ENCODE peak calls at places on chromosomes 5 and 9, in seven cellular contexts. One of them, this sample, is unnamed.

GRCh38 chr5:133994990-133995333 is 9.8 kb downstream of the VDAC1 start:
- DNase-seq in PC-3: no peak
- DNase-seq in tibial artery: no peak
- DNase-seq in NB4: no peak
- DNase-seq in Peyer's patch: no peak
- DNase-seq in pancreas: no peak
- DNase-seq in bronchial epithelial cell: no peak
- DNase-seq in this sample: no peak

GRCh38 chr5:9451017-9451416 is 94.9 kb downstream of the SEMA5A start:
- DNase-seq in pancreas: no peak
- DNase-seq in Peyer's patch: no peak
- DNase-seq in tibial artery: no peak
- DNase-seq in PC-3: no peak
- DNase-seq in bronchial epithelial cell: no peak
- DNase-seq in NB4: no peak
- DNase-seq in this sample: no peak

GRCh38 chr5:73740274-73740790 is 114.3 kb downstream of the ARHGEF28 start:
- DNase-seq in NB4: no peak
- DNase-seq in bronchial epithelial cell: no peak
- DNase-seq in PC-3: no peak
- DNase-seq in Peyer's patch: no peak
- DNase-seq in tibial artery: no peak
- DNase-seq in pancreas: no peak
- DNase-seq in this sample: no peak

GRCh38 chr5:23257656-23258055 is 249.8 kb upstream of the PRDM9 start:
- DNase-seq in bronchial epithelial cell: peak
- DNase-seq in tibial artery: no peak
- DNase-seq in PC-3: peak
- DNase-seq in pancreas: no peak
- DNase-seq in Peyer's patch: no peak
- DNase-seq in NB4: no peak
- DNase-seq in this sample: peak

GRCh38 chr9:95670122-95670521 is 153.4 kb upstream of the PTCH1 start:
- DNase-seq in NB4: no peak
- DNase-seq in bronchial epithelial cell: no peak
- DNase-seq in pancreas: no peak
- DNase-seq in tibial artery: no peak
- DNase-seq in PC-3: no peak
- DNase-seq in Peyer's patch: no peak
- DNase-seq in this sample: no peak

GRCh38 chr5:32760091-32760509 is 49.0 kb downstream of the NPR3 start:
- DNase-seq in Peyer's patch: no peak
- DNase-seq in NB4: peak
- DNase-seq in pancreas: no peak
- DNase-seq in tibial artery: no peak
- DNase-seq in bronchial epithelial cell: peak
- DNase-seq in PC-3: peak
- DNase-seq in this sample: peak

GRCh38 chr9:82682431-82682830 is 380.5 kb downstream of the RASEF start:
- DNase-seq in NB4: no peak
- DNase-seq in bronchial epithelial cell: no peak
- DNase-seq in Peyer's patch: no peak
- DNase-seq in PC-3: no peak
- DNase-seq in tibial artery: no peak
- DNase-seq in pancreas: no peak
- DNase-seq in this sample: no peak

GRCh38 chr5:177542816-177543472 is 11.4 kb downstream of the FAM193B start:
- DNase-seq in Peyer's patch: no peak
- DNase-seq in pancreas: no peak
- DNase-seq in PC-3: no peak
- DNase-seq in bronchial epithelial cell: no peak
- DNase-seq in tibial artery: no peak
- DNase-seq in NB4: no peak
- DNase-seq in this sample: no peak

GRCh38 chr9:128068656-128069221 is 707 bp downstream of the SLC25A25 start:
- DNase-seq in PC-3: no peak
- DNase-seq in pancreas: no peak
- DNase-seq in bronchial epithelial cell: no peak
- DNase-seq in tibial artery: no peak
- DNase-seq in NB4: peak
- DNase-seq in Peyer's patch: no peak
- DNase-seq in this sample: no peak

GRCh38 chr9:77944556-77945261 is 86.9 kb downstream of the GNAQ start:
- DNase-seq in pancreas: no peak
- DNase-seq in Peyer's patch: no peak
- DNase-seq in tibial artery: no peak
- DNase-seq in bronchial epithelial cell: no peak
- DNase-seq in PC-3: no peak
- DNase-seq in NB4: peak
- DNase-seq in this sample: no peak

GRCh38 chr5:16844952-16845351 is 91.1 kb downstream of the MYO10 start:
- DNase-seq in tibial artery: no peak
- DNase-seq in Peyer's patch: no peak
- DNase-seq in NB4: no peak
- DNase-seq in pancreas: no peak
- DNase-seq in bronchial epithelial cell: no peak
- DNase-seq in PC-3: peak
- DNase-seq in this sample: peak
- TF ChIP-seq CTCF in tibial artery: no peak
- TF ChIP-seq CTCF in Peyer's patch: no peak
- TF ChIP-seq CTCF in NB4: no peak
- TF ChIP-seq CTCF in pancreas: no peak
- TF ChIP-seq CTCF in bronchial epithelial cell: peak
- TF ChIP-seq CTCF in PC-3: peak
- TF ChIP-seq CTCF in this sample: peak

DNA sequence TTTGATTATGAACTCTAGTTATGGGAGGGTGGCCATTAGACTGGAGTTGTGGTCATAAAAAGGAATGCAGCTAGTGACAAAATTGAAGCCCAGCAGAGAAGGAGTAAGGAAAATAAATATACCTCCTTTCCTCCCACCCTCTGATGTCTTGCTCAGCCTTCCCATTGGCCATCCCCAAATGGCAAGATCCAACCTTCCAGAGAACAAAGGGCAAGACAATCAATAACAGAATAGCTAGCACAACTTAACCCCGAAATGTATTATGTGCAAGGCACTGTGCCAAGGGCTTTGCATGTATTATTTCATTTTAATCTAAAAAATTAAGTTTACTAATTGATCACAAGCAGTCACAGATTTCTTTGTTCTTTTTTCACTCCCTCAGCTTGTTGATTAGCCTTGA is 3.6 kb downstream of the ITGA1 start:
- DNase-seq in Peyer's patch: no peak
- DNase-seq in NB4: no peak
- DNase-seq in tibial artery: no peak
- DNase-seq in bronchial epithelial cell: no peak
- DNase-seq in pancreas: no peak
- DNase-seq in PC-3: no peak
- DNase-seq in this sample: no peak
- H3K4me3 ChIP-seq in Peyer's patch: no peak
- H3K4me3 ChIP-seq in NB4: no peak
- H3K4me3 ChIP-seq in tibial artery: peak
- H3K4me3 ChIP-seq in bronchial epithelial cell: no peak
- H3K4me3 ChIP-seq in pancreas: no peak
- H3K4me3 ChIP-seq in PC-3: no peak
- H3K4me3 ChIP-seq in this sample: no peak

DNA sequence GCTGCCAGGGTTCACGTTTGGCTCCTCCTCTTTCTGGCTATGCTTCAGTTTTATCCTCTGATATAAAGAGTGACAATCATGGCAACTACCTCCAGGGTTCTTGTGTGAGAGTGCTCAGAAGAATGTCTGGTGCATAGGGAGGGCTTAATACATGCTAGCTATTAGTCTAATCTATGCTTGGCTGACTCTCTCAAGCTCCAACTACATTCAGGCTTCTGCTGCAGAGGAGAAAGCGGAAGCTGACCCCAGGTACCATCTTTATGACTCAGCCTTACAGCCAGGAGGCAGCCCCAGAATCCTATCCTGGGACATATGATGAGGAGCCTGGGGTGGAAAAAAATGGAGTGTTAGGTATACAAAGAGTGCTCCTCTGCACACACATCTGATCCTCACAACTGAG is 32.1 kb upstream of the RASGRF2 start:
- DNase-seq in tibial artery: no peak
- DNase-seq in NB4: no peak
- DNase-seq in pancreas: no peak
- DNase-seq in PC-3: no peak
- DNase-seq in bronchial epithelial cell: no peak
- DNase-seq in Peyer's patch: no peak
- DNase-seq in this sample: no peak
- TF ChIP-seq CTCF in tibial artery: no peak
- TF ChIP-seq CTCF in NB4: no peak
- TF ChIP-seq CTCF in pancreas: no peak
- TF ChIP-seq CTCF in PC-3: no peak
- TF ChIP-seq CTCF in bronchial epithelial cell: no peak
- TF ChIP-seq CTCF in Peyer's patch: no peak
- TF ChIP-seq CTCF in this sample: no peak

GRCh38 chr5:89728134-89728533 is 681.4 kb downstream of the CETN3 start:
- DNase-seq in tibial artery: no peak
- DNase-seq in bronchial epithelial cell: no peak
- DNase-seq in PC-3: no peak
- DNase-seq in NB4: no peak
- DNase-seq in pancreas: no peak
- DNase-seq in Peyer's patch: no peak
- DNase-seq in this sample: no peak

GRCh38 chr5:89735108-89735507 is 674.4 kb downstream of the CETN3 start:
- DNase-seq in Peyer's patch: no peak
- DNase-seq in PC-3: no peak
- DNase-seq in NB4: no peak
- DNase-seq in pancreas: no peak
- DNase-seq in tibial artery: no peak
- DNase-seq in bronchial epithelial cell: peak
- DNase-seq in this sample: peak

GRCh38 chr5:89729623-89730390 is 679.7 kb downstream of the CETN3 start:
- DNase-seq in Peyer's patch: no peak
- DNase-seq in NB4: no peak
- DNase-seq in PC-3: peak
- DNase-seq in tibial artery: no peak
- DNase-seq in bronchial epithelial cell: peak
- DNase-seq in pancreas: no peak
- DNase-seq in this sample: peak

GRCh38 chr5:89728750-89729149 is 680.8 kb downstream of the CETN3 start:
- DNase-seq in tibial artery: peak
- DNase-seq in bronchial epithelial cell: no peak
- DNase-seq in NB4: no peak
- DNase-seq in PC-3: no peak
- DNase-seq in pancreas: peak
- DNase-seq in Peyer's patch: no peak
- DNase-seq in this sample: no peak

GRCh38 chr5:89733772-89734171 is 675.8 kb downstream of the CETN3 start:
- DNase-seq in Peyer's patch: no peak
- DNase-seq in tibial artery: no peak
- DNase-seq in NB4: no peak
- DNase-seq in bronchial epithelial cell: no peak
- DNase-seq in PC-3: no peak
- DNase-seq in pancreas: no peak
- DNase-seq in this sample: no peak
- H3K4me3 ChIP-seq in Peyer's patch: no peak
- H3K4me3 ChIP-seq in tibial artery: no peak
- H3K4me3 ChIP-seq in NB4: no peak
- H3K4me3 ChIP-seq in bronchial epithelial cell: no peak
- H3K4me3 ChIP-seq in PC-3: no peak
- H3K4me3 ChIP-seq in pancreas: no peak
- H3K4me3 ChIP-seq in this sample: no peak

GRCh38 chr5:79107020-79107796 is 4.4 kb upstream of the BHMT start:
- DNase-seq in NB4: peak
- DNase-seq in Peyer's patch: no peak
- DNase-seq in PC-3: peak
- DNase-seq in tibial artery: no peak
- DNase-seq in bronchial epithelial cell: no peak
- DNase-seq in pancreas: peak
- DNase-seq in this sample: no peak

GRCh38 chr5:79111960-79112702 is 522 bp downstream of the BHMT start:
- DNase-seq in NB4: no peak
- DNase-seq in bronchial epithelial cell: no peak
- DNase-seq in Peyer's patch: no peak
- DNase-seq in PC-3: no peak
- DNase-seq in tibial artery: no peak
- DNase-seq in pancreas: no peak
- DNase-seq in this sample: no peak

GRCh38 chr5:79108792-79109191 is 2.8 kb upstream of the BHMT start:
- DNase-seq in pancreas: no peak
- DNase-seq in PC-3: no peak
- DNase-seq in tibial artery: no peak
- DNase-seq in bronchial epithelial cell: no peak
- DNase-seq in Peyer's patch: no peak
- DNase-seq in NB4: no peak
- DNase-seq in this sample: no peak

GRCh38 chr5:79111387-79111959 is at the start of gene BHMT:
- DNase-seq in Peyer's patch: no peak
- DNase-seq in tibial artery: no peak
- DNase-seq in pancreas: no peak
- DNase-seq in PC-3: no peak
- DNase-seq in bronchial epithelial cell: no peak
- DNase-seq in NB4: no peak
- DNase-seq in this sample: no peak

GRCh38 chr5:79109527-79110492 is 1.8 kb upstream of the BHMT start:
- DNase-seq in bronchial epithelial cell: no peak
- DNase-seq in Peyer's patch: no peak
- DNase-seq in pancreas: no peak
- DNase-seq in PC-3: peak
- DNase-seq in NB4: peak
- DNase-seq in tibial artery: no peak
- DNase-seq in this sample: peak
- TF ChIP-seq CTCF in bronchial epithelial cell: peak
- TF ChIP-seq CTCF in Peyer's patch: no peak
- TF ChIP-seq CTCF in pancreas: peak
- TF ChIP-seq CTCF in PC-3: peak
- TF ChIP-seq CTCF in NB4: peak
- TF ChIP-seq CTCF in tibial artery: no peak
- TF ChIP-seq CTCF in this sample: peak

GRCh38 chr5:77973253-77973609 is 197.1 kb upstream of the TBCA start:
- DNase-seq in bronchial epithelial cell: no peak
- DNase-seq in NB4: no peak
- DNase-seq in tibial artery: no peak
- DNase-seq in PC-3: no peak
- DNase-seq in pancreas: no peak
- DNase-seq in Peyer's patch: no peak
- DNase-seq in this sample: peak
- H3K4me3 ChIP-seq in bronchial epithelial cell: no peak
- H3K4me3 ChIP-seq in NB4: no peak
- H3K4me3 ChIP-seq in tibial artery: no peak
- H3K4me3 ChIP-seq in PC-3: no peak
- H3K4me3 ChIP-seq in pancreas: peak
- H3K4me3 ChIP-seq in Peyer's patch: no peak
- H3K4me3 ChIP-seq in this sample: no peak

GRCh38 chr9:131747352-131747751 is 7.5 kb upstream of the RAPGEF1 start:
- DNase-seq in bronchial epithelial cell: peak
- DNase-seq in Peyer's patch: no peak
- DNase-seq in PC-3: peak
- DNase-seq in pancreas: no peak
- DNase-seq in NB4: peak
- DNase-seq in tibial artery: no peak
- DNase-seq in this sample: peak
- TF ChIP-seq CTCF in bronchial epithelial cell: peak
- TF ChIP-seq CTCF in Peyer's patch: peak
- TF ChIP-seq CTCF in PC-3: peak
- TF ChIP-seq CTCF in pancreas: peak
- TF ChIP-seq CTCF in NB4: peak
- TF ChIP-seq CTCF in tibial artery: peak
- TF ChIP-seq CTCF in this sample: peak

This sample was measured in epithelial cell of esophagus.